ENCODE peak calls at places on chromosomes 12 and 14, in four cellular contexts. L, X, U and Y are unnamed samples.

GRCh38 chr12:34392741-34393085 is 370.4 kb downstream of the ALG10 start:
- DNase-seq in L (no peak), U (no peak), X (no peak), Y (no peak)

GRCh38 chr14:91953170-91953985 is 5.9 kb upstream of the FBLN5 start:
- DNase-seq in X (peak; percentile 27), U (no peak), L (no peak), Y (no peak)

GRCh38 chr12:116497051-116497529 is 62.1 kb upstream of the MAP1LC3B2 start:
- DNase-seq in L (no peak), U (no peak), X (no peak), Y (no peak)

GRCh38 chr12:108373111-108373510 is 34.0 kb upstream of the CMKLR1 start:
- DNase-seq in X (no peak), L (peak; percentile 54), U (no peak), Y (no peak)

GRCh38 chr12:69647178-69647577 is 36.5 kb upstream of the LRRC10 start:
- DNase-seq in X (no peak), L (no peak), U (no peak), Y (no peak)

GRCh38 chr14:71264260-71264659 is 357.0 kb downstream of the PCNX1 start:
- DNase-seq in X (no peak), L (no peak), U (no peak), Y (no peak)

GRCh38 chr14:75413013-75413412 is 14.8 kb upstream of the JDP2 start:
- DNase-seq in L (no peak), X (no peak), U (no peak), Y (no peak)

GRCh38 chr14:101199028-101199770 is 295.7 kb upstream of the RTL1 start:
- DNase-seq in U (no peak), L (no peak), X (no peak), Y (no peak)

GRCh38 chr14:22423958-22424357 is 165.1 kb downstream of the DAD1 start:
- DNase-seq in U (no peak), L (no peak), X (no peak), Y (no peak)

GRCh38 chr14:73759714-73760597 is 45.8 kb upstream of the PNMA1 start:
- DNase-seq in U (peak; percentile 98), L (peak; percentile 95), X (peak; percentile 96), Y (peak; percentile 95)

GRCh38 chr14:73758392-73759182 is 44.4 kb upstream of the PNMA1 start:
- DNase-seq in X (peak; percentile 71), L (peak; percentile 89), U (peak; percentile 83), Y (peak; percentile 62)

GRCh38 chr14:73760598-73761586 is 46.7 kb upstream of the PNMA1 start:
- DNase-seq in L (no peak), X (no peak), U (no peak), Y (no peak)

GRCh38 chr14:73757876-73758391 is 43.8 kb upstream of the PNMA1 start:
- DNase-seq in X (no peak), L (no peak), U (no peak), Y (no peak)

DNA sequence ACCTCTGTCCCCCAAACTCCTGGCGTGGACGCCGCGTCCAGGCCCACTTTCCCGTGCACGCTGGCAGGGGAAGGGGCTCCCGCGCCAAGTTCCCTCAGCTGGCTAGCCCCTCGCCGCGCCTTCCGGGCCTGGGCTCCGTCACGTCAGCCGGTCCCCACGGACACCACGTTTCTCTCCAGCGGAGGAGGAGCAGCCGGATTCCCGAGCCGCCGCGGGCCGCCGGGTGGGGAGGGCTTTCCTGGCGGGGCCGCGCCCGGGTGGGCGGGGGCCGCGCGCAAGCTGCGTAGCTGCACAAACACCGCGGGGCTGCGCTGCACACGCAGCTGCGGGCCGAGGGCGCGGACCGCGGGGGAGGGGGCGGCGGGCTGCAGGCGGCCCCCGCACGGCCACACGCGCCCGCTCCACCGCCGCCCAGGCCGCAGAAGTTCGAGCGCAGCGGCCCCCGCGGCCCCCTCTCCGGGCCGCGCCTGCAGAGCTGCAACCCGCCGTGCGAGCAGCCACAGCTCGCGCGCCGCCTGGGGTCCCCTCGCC is 45.1 kb upstream of the PNMA1 start:
- DNase-seq in L (no peak), U (no peak), X (no peak), Y (peak; percentile 73)
- TF ChIP-seq NR3C1 in L (no peak), U (no peak), X (no peak), Y (no peak)

GRCh38 chr12:27802511-27802910 is 22.5 kb upstream of the MANSC4 start:
- DNase-seq in L (no peak), X (no peak), U (no peak), Y (no peak)
- TF ChIP-seq NR3C1 in L (no peak), X (no peak), U (no peak), Y (no peak)

GRCh38 chr12:50924131-50924438 is 28.3 kb upstream of the HIGD1C start:
- DNase-seq in X (no peak), U (no peak), L (no peak), Y (no peak)
- TF ChIP-seq NR3C1 in X (no peak), U (no peak), L (no peak), Y (no peak)

GRCh38 chr12:118055865-118056773 is 4.9 kb downstream of the WSB2 start:
- DNase-seq in U (peak; percentile 68), L (no peak), X (peak; percentile 84), Y (no peak)

GRCh38 chr12:118055144-118055557 is 5.8 kb downstream of the WSB2 start:
- DNase-seq in X (peak; percentile 68), U (peak; percentile 82), L (peak; percentile 77), Y (peak; percentile 64)

GRCh38 chr12:118050972-118051910 is 9.7 kb downstream of the WSB2 start:
- DNase-seq in U (no peak), X (no peak), L (no peak), Y (no peak)

GRCh38 chr12:118053071-118053985 is 7.7 kb downstream of the WSB2 start:
- DNase-seq in X (peak; percentile 40), L (no peak), U (no peak), Y (no peak)

DNA sequence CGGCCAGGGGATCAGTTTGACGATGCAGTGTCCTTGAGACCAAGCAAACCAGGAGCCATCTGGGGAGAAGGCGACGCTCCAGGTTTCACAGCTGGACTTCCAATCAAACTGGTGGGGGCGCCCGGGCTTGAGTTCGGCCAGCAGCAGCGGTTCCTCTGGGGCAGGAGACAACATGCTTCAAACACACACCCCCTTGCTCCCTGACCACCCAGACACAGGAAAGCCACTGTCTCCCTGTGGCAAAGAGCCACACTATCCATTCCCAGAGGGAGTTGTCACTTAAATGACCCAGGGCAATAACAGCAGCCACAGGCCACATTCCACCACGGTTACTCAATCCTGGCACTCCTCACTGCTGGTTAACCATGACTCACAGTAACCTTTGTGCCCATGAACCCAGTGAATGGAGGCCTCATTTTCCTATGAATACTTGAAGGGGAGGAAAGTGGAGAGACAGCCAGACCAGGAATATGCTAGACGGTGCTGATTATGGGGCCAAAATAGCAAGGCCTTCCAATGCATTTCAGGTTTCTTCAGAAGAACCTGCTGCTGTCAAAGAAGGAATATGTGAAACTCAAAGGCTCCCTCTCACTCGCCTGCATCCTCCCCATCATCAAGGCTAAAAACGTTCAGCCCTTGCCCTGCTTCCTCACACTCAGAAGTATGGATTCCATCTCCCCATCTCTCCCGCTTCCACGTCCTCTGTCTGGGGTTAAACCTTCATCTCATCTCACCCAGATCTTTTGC is 8.5 kb downstream of the WSB2 start:
- DNase-seq in L (no peak), X (peak; percentile 99), U (peak; percentile 96), Y (no peak)
- TF ChIP-seq NR3C1 in L (no peak), X (no peak), U (no peak), Y (no peak)

GRCh38 chr12:48789858-48790326 is 1.0 kb upstream of the ADCY6 start:
- DNase-seq in U (no peak), L (no peak), X (no peak), Y (no peak)

GRCh38 chr12:48788852-48789775 is at the start of gene ADCY6:
- DNase-seq in U (peak; percentile 72), X (peak; percentile 67), L (peak; percentile 80), Y (peak; percentile 29)

GRCh38 chr12:48786591-48787544 is 2.0 kb downstream of the ADCY6 start:
- DNase-seq in U (no peak), X (no peak), L (no peak), Y (no peak)

GRCh38 chr12:48787791-48788521 is 933 bp downstream of the ADCY6 start:
- DNase-seq in U (no peak), X (no peak), L (no peak), Y (no peak)

GRCh38 chr12:48788522-48788851 is 402 bp downstream of the ADCY6 start:
- DNase-seq in L (no peak), X (no peak), U (no peak), Y (no peak)
- TF ChIP-seq NR3C1 in L (no peak), X (no peak), U (no peak), Y (no peak)

DNA sequence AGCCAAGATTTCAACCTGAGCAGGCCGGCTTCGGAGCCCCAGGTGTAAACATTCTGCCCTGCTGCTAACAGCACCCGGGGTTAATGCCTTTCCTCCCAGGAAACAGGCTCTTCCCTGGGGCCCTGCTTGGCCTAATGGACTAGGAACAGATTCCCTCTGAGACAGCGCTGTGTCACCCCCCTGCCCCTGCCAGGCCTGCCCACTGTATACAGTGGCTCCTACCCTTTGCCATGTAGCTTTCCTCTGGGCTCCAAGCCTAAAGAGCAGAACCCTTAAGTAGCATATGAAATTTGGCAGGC is 28.3 kb upstream of the BCDIN3D start:
- DNase-seq in U (no peak), L (no peak), X (no peak), Y (no peak)
- TF ChIP-seq NR3C1 in U (no peak), L (no peak), X (no peak), Y (no peak)

DNA sequence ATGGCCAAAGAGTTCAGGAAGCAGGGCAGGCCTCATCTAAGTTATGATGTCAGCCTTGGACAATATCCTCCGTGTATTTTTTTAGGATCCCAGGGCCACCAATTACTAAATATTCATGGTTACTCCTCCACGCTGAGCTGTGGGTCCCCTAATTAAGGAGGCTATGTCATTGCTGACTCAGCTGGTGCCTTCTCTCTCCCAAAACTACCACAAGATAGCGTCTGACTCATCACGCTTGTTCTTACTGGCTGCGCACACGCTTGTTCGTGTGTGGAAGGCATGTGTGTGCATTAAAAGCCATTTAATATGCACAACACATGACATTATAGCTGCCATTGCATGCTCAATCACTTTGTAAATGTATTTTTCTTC is 78.3 kb downstream of the GSC start:
- DNase-seq in X (no peak), U (no peak), L (no peak), Y (no peak)
- TF ChIP-seq NR3C1 in X (no peak), U (no peak), L (no peak), Y (no peak)

GRCh38 chr14:104465482-104466390 is 113.8 kb upstream of the C14orf180 start:
- DNase-seq in X (no peak), U (no peak), L (no peak), Y (no peak)

GRCh38 chr14:104467236-104467635 is 112.3 kb upstream of the C14orf180 start:
- DNase-seq in U (no peak), L (no peak), X (no peak), Y (no peak)

GRCh38 chr14:104469591-104469990 is 110.0 kb upstream of the C14orf180 start:
- DNase-seq in X (no peak), L (no peak), U (no peak), Y (no peak)

GRCh38 chr14:104464907-104465306 is 114.7 kb upstream of the C14orf180 start:
- DNase-seq in U (no peak), L (no peak), X (no peak), Y (no peak)

DNA sequence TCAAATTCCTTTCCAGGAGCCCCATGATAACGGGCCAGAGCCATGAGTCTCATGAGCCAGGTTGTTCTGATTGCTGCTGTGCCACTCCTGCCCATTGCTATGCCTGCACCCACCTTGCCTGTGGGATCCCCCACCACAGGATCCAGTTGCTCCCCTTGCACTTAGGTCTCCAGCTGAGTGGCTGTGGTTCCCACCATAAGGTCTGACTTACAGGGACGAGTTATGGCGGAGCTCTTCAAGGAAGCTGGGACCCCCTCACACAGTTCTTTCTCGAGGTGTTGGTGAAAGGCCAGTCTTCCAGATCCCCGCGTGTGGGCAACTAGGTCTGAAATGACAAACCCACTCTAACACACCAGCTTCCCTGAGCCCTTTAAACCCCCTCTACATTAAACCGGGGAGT is 111.9 kb upstream of the C14orf180 start:
- DNase-seq in L (no peak), X (no peak), U (no peak), Y (no peak)
- TF ChIP-seq NR3C1 in L (no peak), X (no peak), U (no peak), Y (no peak)